ENCODE peak calls at places on chromosome 6, in seven cellular contexts. One of them, this sample, is unnamed.

GRCh38 chr6:124870611-124871201 is 91.5 kb upstream of the RNF217 start:
- DNase-seq in A673: peak
- DNase-seq in cardiac muscle cell: peak
- DNase-seq in OCI-LY7: no peak
- DNase-seq in K562: peak
- DNase-seq in adrenal gland: no peak
- DNase-seq in pancreas: no peak
- DNase-seq in this sample: peak

GRCh38 chr6:17633465-17634188 is 33.5 kb downstream of the FAM8A1 start:
- DNase-seq in adrenal gland: no peak
- DNase-seq in OCI-LY7: no peak
- DNase-seq in cardiac muscle cell: no peak
- DNase-seq in K562: no peak
- DNase-seq in pancreas: no peak
- DNase-seq in A673: no peak
- DNase-seq in this sample: no peak

GRCh38 chr6:1578293-1578745 is 31.4 kb upstream of the FOXC1 start:
- DNase-seq in OCI-LY7: no peak
- DNase-seq in adrenal gland: no peak
- DNase-seq in K562: no peak
- DNase-seq in cardiac muscle cell: no peak
- DNase-seq in A673: no peak
- DNase-seq in pancreas: no peak
- DNase-seq in this sample: no peak

GRCh38 chr6:127641905-127642304 is 64.9 kb downstream of the C6orf58 start:
- DNase-seq in adrenal gland: no peak
- DNase-seq in OCI-LY7: peak
- DNase-seq in cardiac muscle cell: peak
- DNase-seq in pancreas: no peak
- DNase-seq in K562: peak
- DNase-seq in A673: peak
- DNase-seq in this sample: peak

GRCh38 chr6:152094992-152095592 is 287.6 kb downstream of the ESR1 start:
- DNase-seq in adrenal gland: peak
- DNase-seq in cardiac muscle cell: peak
- DNase-seq in OCI-LY7: no peak
- DNase-seq in A673: peak
- DNase-seq in pancreas: no peak
- DNase-seq in K562: peak
- DNase-seq in this sample: peak

GRCh38 chr6:29447670-29448069 is 8.6 kb downstream of the OR10C1 start:
- DNase-seq in A673: peak
- DNase-seq in OCI-LY7: no peak
- DNase-seq in adrenal gland: no peak
- DNase-seq in K562: no peak
- DNase-seq in pancreas: no peak
- DNase-seq in cardiac muscle cell: no peak
- DNase-seq in this sample: peak

GRCh38 chr6:73798592-73798991 is 102.6 kb downstream of the CD109 start:
- DNase-seq in OCI-LY7: no peak
- DNase-seq in A673: peak
- DNase-seq in adrenal gland: peak
- DNase-seq in K562: no peak
- DNase-seq in cardiac muscle cell: peak
- DNase-seq in pancreas: no peak
- DNase-seq in this sample: peak

GRCh38 chr6:144033816-144034540 is 25.9 kb upstream of the PLAGL1 start:
- DNase-seq in A673: no peak
- DNase-seq in K562: peak
- DNase-seq in pancreas: no peak
- DNase-seq in cardiac muscle cell: peak
- DNase-seq in adrenal gland: no peak
- DNase-seq in OCI-LY7: no peak
- DNase-seq in this sample: peak

GRCh38 chr6:64280569-64280968 is 645.0 kb downstream of the PHF3 start:
- DNase-seq in K562: no peak
- DNase-seq in A673: peak
- DNase-seq in pancreas: no peak
- DNase-seq in adrenal gland: peak
- DNase-seq in OCI-LY7: no peak
- DNase-seq in cardiac muscle cell: peak
- DNase-seq in this sample: peak

GRCh38 chr6:108562503-108562993 is 1.8 kb downstream of the FOXO3 start:
- DNase-seq in adrenal gland: peak
- DNase-seq in K562: peak
- DNase-seq in OCI-LY7: no peak
- DNase-seq in pancreas: peak
- DNase-seq in cardiac muscle cell: peak
- DNase-seq in A673: peak
- DNase-seq in this sample: peak

GRCh38 chr6:121652726-121653623 is 217.5 kb downstream of the GJA1 start:
- DNase-seq in adrenal gland: peak
- DNase-seq in K562: no peak
- DNase-seq in A673: peak
- DNase-seq in cardiac muscle cell: peak
- DNase-seq in pancreas: no peak
- DNase-seq in OCI-LY7: no peak
- DNase-seq in this sample: peak

GRCh38 chr6:63214816-63215215 is 3.5 kb downstream of the FKBP1C start:
- DNase-seq in cardiac muscle cell: no peak
- DNase-seq in adrenal gland: no peak
- DNase-seq in K562: no peak
- DNase-seq in OCI-LY7: no peak
- DNase-seq in A673: no peak
- DNase-seq in pancreas: no peak
- DNase-seq in this sample: no peak

GRCh38 chr6:42138190-42138589 is 4.2 kb downstream of the C6orf132 start:
- DNase-seq in cardiac muscle cell: no peak
- DNase-seq in K562: no peak
- DNase-seq in A673: no peak
- DNase-seq in OCI-LY7: no peak
- DNase-seq in adrenal gland: no peak
- DNase-seq in pancreas: no peak
- DNase-seq in this sample: no peak

GRCh38 chr6:31402324-31403282 is 792 bp upstream of the MICA start:
- DNase-seq in OCI-LY7: peak
- DNase-seq in A673: peak
- DNase-seq in adrenal gland: peak
- DNase-seq in cardiac muscle cell: peak
- DNase-seq in pancreas: no peak
- DNase-seq in K562: peak
- DNase-seq in this sample: peak

GRCh38 chr6:148316308-148316707 is 26.3 kb upstream of the SASH1 start:
- DNase-seq in OCI-LY7: no peak
- DNase-seq in cardiac muscle cell: no peak
- DNase-seq in K562: no peak
- DNase-seq in pancreas: no peak
- DNase-seq in A673: peak
- DNase-seq in adrenal gland: no peak
- DNase-seq in this sample: no peak

GRCh38 chr6:121847806-121848522 is 412.5 kb downstream of the GJA1 start:
- DNase-seq in adrenal gland: no peak
- DNase-seq in OCI-LY7: no peak
- DNase-seq in pancreas: no peak
- DNase-seq in K562: no peak
- DNase-seq in A673: peak
- DNase-seq in cardiac muscle cell: no peak
- DNase-seq in this sample: no peak

GRCh38 chr6:106557837-106558236 is 71.5 kb downstream of the RTN4IP1 start:
- DNase-seq in OCI-LY7: no peak
- DNase-seq in A673: no peak
- DNase-seq in K562: no peak
- DNase-seq in cardiac muscle cell: no peak
- DNase-seq in adrenal gland: no peak
- DNase-seq in pancreas: no peak
- DNase-seq in this sample: no peak

GRCh38 chr6:83708546-83708969 is 343 bp downstream of the SNAP91 start:
- DNase-seq in cardiac muscle cell: peak
- DNase-seq in adrenal gland: no peak
- DNase-seq in OCI-LY7: no peak
- DNase-seq in K562: no peak
- DNase-seq in A673: peak
- DNase-seq in pancreas: peak
- DNase-seq in this sample: peak

GRCh38 chr6:3284436-3284876 is 25.7 kb downstream of the PSMG4 start:
- DNase-seq in A673: peak
- DNase-seq in adrenal gland: no peak
- DNase-seq in cardiac muscle cell: no peak
- DNase-seq in pancreas: peak
- DNase-seq in K562: no peak
- DNase-seq in OCI-LY7: no peak
- DNase-seq in this sample: no peak

GRCh38 chr6:46676604-46677313 is 10.9 kb upstream of the TDRD6 start:
- DNase-seq in adrenal gland: no peak
- DNase-seq in pancreas: no peak
- DNase-seq in cardiac muscle cell: no peak
- DNase-seq in A673: no peak
- DNase-seq in OCI-LY7: peak
- DNase-seq in K562: no peak
- DNase-seq in this sample: no peak

GRCh38 chr6:160801418-160801817 is 99.4 kb downstream of the PLG start:
- DNase-seq in A673: no peak
- DNase-seq in K562: no peak
- DNase-seq in OCI-LY7: no peak
- DNase-seq in adrenal gland: no peak
- DNase-seq in cardiac muscle cell: no peak
- DNase-seq in pancreas: no peak
- DNase-seq in this sample: no peak

GRCh38 chr6:37990762-37991525 is 171.4 kb downstream of the ZFAND3 start:
- DNase-seq in pancreas: no peak
- DNase-seq in cardiac muscle cell: peak
- DNase-seq in K562: no peak
- DNase-seq in A673: peak
- DNase-seq in adrenal gland: peak
- DNase-seq in OCI-LY7: no peak
- DNase-seq in this sample: peak

GRCh38 chr6:142413111-142413510 is 111.3 kb downstream of the ADGRG6 start:
- DNase-seq in pancreas: no peak
- DNase-seq in cardiac muscle cell: no peak
- DNase-seq in OCI-LY7: no peak
- DNase-seq in K562: no peak
- DNase-seq in adrenal gland: no peak
- DNase-seq in A673: no peak
- DNase-seq in this sample: peak

GRCh38 chr6:116528800-116529199 is 16.7 kb downstream of the TRAPPC3L start:
- DNase-seq in pancreas: no peak
- DNase-seq in adrenal gland: no peak
- DNase-seq in OCI-LY7: no peak
- DNase-seq in K562: no peak
- DNase-seq in A673: no peak
- DNase-seq in cardiac muscle cell: peak
- DNase-seq in this sample: no peak

GRCh38 chr6:156832166-156832743 is 55.1 kb downstream of the ARID1B start:
- DNase-seq in OCI-LY7: no peak
- DNase-seq in A673: peak
- DNase-seq in adrenal gland: peak
- DNase-seq in K562: peak
- DNase-seq in cardiac muscle cell: peak
- DNase-seq in pancreas: no peak
- DNase-seq in this sample: peak
- H3K27ac ChIP-seq in OCI-LY7: no peak
- H3K27ac ChIP-seq in A673: no peak
- H3K27ac ChIP-seq in adrenal gland: no peak
- H3K27ac ChIP-seq in K562: no peak
- H3K27ac ChIP-seq in cardiac muscle cell: peak
- H3K27ac ChIP-seq in pancreas: peak
- H3K27ac ChIP-seq in this sample: no peak

GRCh38 chr6:100230976-100231316 is 233.8 kb downstream of the SIM1 start:
- DNase-seq in OCI-LY7: no peak
- DNase-seq in pancreas: no peak
- DNase-seq in adrenal gland: no peak
- DNase-seq in A673: no peak
- DNase-seq in cardiac muscle cell: no peak
- DNase-seq in K562: no peak
- DNase-seq in this sample: peak

GRCh38 chr6:100229512-100229911 is 235.2 kb downstream of the SIM1 start:
- DNase-seq in pancreas: no peak
- DNase-seq in A673: no peak
- DNase-seq in adrenal gland: no peak
- DNase-seq in cardiac muscle cell: no peak
- DNase-seq in K562: no peak
- DNase-seq in OCI-LY7: no peak
- DNase-seq in this sample: no peak

GRCh38 chr6:100230115-100230975 is 234.4 kb downstream of the SIM1 start:
- DNase-seq in K562: peak
- DNase-seq in pancreas: no peak
- DNase-seq in A673: no peak
- DNase-seq in adrenal gland: no peak
- DNase-seq in cardiac muscle cell: no peak
- DNase-seq in OCI-LY7: no peak
- DNase-seq in this sample: no peak

GRCh38 chr6:100226811-100227210 is 232.8 kb upstream of the MCHR2 start:
- DNase-seq in A673: no peak
- DNase-seq in adrenal gland: no peak
- DNase-seq in OCI-LY7: no peak
- DNase-seq in cardiac muscle cell: no peak
- DNase-seq in K562: no peak
- DNase-seq in pancreas: no peak
- DNase-seq in this sample: no peak

GRCh38 chr6:100228437-100229424 is 234.7 kb upstream of the MCHR2 start:
- DNase-seq in OCI-LY7: peak
- DNase-seq in A673: peak
- DNase-seq in cardiac muscle cell: peak
- DNase-seq in adrenal gland: peak
- DNase-seq in K562: peak
- DNase-seq in pancreas: peak
- DNase-seq in this sample: peak
- TF ChIP-seq CTCF in OCI-LY7: peak
- TF ChIP-seq CTCF in A673: no peak
- TF ChIP-seq CTCF in cardiac muscle cell: peak
- TF ChIP-seq CTCF in adrenal gland: no peak
- TF ChIP-seq CTCF in K562: no peak
- TF ChIP-seq CTCF in pancreas: no peak
- TF ChIP-seq CTCF in this sample: peak

GRCh38 chr6:110520992-110521543 is 44.7 kb upstream of the SLC22A16 start:
- DNase-seq in cardiac muscle cell: no peak
- DNase-seq in OCI-LY7: no peak
- DNase-seq in A673: no peak
- DNase-seq in adrenal gland: no peak
- DNase-seq in pancreas: no peak
- DNase-seq in K562: no peak
- DNase-seq in this sample: no peak
- H3K27ac ChIP-seq in cardiac muscle cell: no peak
- H3K27ac ChIP-seq in OCI-LY7: no peak
- H3K27ac ChIP-seq in A673: no peak
- H3K27ac ChIP-seq in adrenal gland: no peak
- H3K27ac ChIP-seq in pancreas: no peak
- H3K27ac ChIP-seq in K562: no peak
- H3K27ac ChIP-seq in this sample: no peak

DNA sequence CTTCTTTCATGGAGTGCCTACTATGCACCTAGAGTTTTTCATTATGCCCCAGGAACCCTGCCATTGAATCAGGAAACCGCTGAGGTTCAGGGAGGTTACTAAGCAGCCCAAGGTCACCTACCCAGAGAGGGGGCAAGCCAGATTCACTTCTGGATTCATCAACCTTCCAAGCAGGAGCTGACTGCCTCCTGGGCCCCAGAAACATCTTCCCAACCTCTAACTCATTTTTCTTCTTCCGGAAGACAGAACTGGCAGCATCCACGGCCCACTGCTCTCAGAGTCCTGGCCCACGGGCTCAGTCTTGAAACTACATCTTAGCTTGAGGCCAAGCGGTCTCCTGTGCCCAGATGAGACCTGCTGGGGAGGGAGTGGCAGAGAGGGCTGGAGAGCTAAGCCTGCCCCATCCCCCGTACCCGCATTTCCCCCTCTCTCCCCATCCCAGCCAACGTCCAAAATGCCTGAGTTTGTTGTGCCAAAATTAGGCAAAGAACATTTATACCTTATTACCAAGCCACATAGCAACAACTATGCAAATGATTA is 281.0 kb downstream of the CDC5L start:
- DNase-seq in K562: no peak
- DNase-seq in A673: no peak
- DNase-seq in OCI-LY7: no peak
- DNase-seq in adrenal gland: no peak
- DNase-seq in cardiac muscle cell: no peak
- DNase-seq in pancreas: no peak
- DNase-seq in this sample: no peak
- TF ChIP-seq CTCF in K562: peak
- TF ChIP-seq CTCF in A673: no peak
- TF ChIP-seq CTCF in OCI-LY7: no peak
- TF ChIP-seq CTCF in adrenal gland: no peak
- TF ChIP-seq CTCF in cardiac muscle cell: no peak
- TF ChIP-seq CTCF in pancreas: no peak
- TF ChIP-seq CTCF in this sample: no peak

This sample was measured in RWPE1.